ENCODE peak calls at places on chromosomes 2 and 18, in nine cellular contexts. M is progenitor cell of endocrine pancreas; U is BE2C; R is activated CD8-positive, alpha-beta T cell treated with anti-CD3 and anti-CD28 coated beads for 36 hours; Y is GM13977; S is dorsolateral prefrontal cortex; Z is upper lobe of left lung; O is MCF 10A; F is A549. T is an unnamed sample.
A peak's percentile ranks its signal among the peaks of the same experiment; 100 is the strongest.

GRCh38 chr2:16729335-16729734 is 63.7 kb upstream of the CYRIA start:
- DNase-seq in M (no peak), U (no peak), R (no peak), Y (peak; percentile 46), S (no peak), Z (no peak), O (no peak), F (no peak), T (no peak)

GRCh38 chr18:35376393-35376741 is 770 bp downstream of the ZNF396 start:
- DNase-seq in M (peak; percentile 13), U (no peak), R (peak; percentile 31), Y (peak; percentile 62), S (no peak), Z (peak; percentile 83), O (no peak), F (no peak), T (peak; percentile 20)

GRCh38 chr2:110124038-110124825 is 8.6 kb upstream of the MALL start:
- DNase-seq in M (no peak), U (no peak), R (no peak), Y (no peak), S (no peak), Z (no peak), O (no peak), F (no peak), T (no peak)

GRCh38 chr2:212448698-212449097 is 89.9 kb downstream of the ERBB4 start:
- DNase-seq in M (no peak), U (no peak), R (no peak), Y (no peak), S (no peak), Z (no peak), O (no peak), F (no peak), T (no peak)

GRCh38 chr2:9112079-9112721 is 94.4 kb upstream of the ASAP2 start:
- DNase-seq in M (no peak), U (peak; percentile 65), R (peak; percentile 3), Y (no peak), S (peak; percentile 81), Z (peak; percentile 48), O (peak; percentile 86), F (peak; percentile 54), T (no peak)

GRCh38 chr2:69947078-69947801 is 14.2 kb downstream of the ASPRV1 start:
- DNase-seq in M (no peak), U (no peak), R (no peak), Y (no peak), S (no peak), Z (no peak), O (peak; percentile 22), F (no peak), T (no peak)

GRCh38 chr2:44897406-44897805 is 44.1 kb upstream of the SIX3 start:
- DNase-seq in M (no peak), U (no peak), R (no peak), Y (no peak), S (no peak), Z (no peak), O (peak; percentile 23), F (no peak), T (no peak)

GRCh38 chr2:159744363-159744762 is 32.1 kb downstream of the MARCHF7 start:
- DNase-seq in M (no peak), U (no peak), R (no peak), Y (no peak), S (no peak), Z (no peak), O (no peak), F (no peak), T (no peak)

GRCh38 chr2:241126201-241126611 is 23.1 kb downstream of the PASK start:
- DNase-seq in M (no peak), U (no peak), R (no peak), Y (no peak), S (no peak), Z (no peak), O (no peak), F (no peak), T (no peak)

GRCh38 chr18:61334491-61334850 is 1.2 kb downstream of the CDH20 start:
- DNase-seq in M (no peak), U (no peak), R (no peak), Y (no peak), S (peak; percentile 70), Z (no peak), O (no peak), F (no peak), T (peak; percentile 19)

GRCh38 chr2:36354816-36355156 is 792 bp upstream of the CRIM1 start:
- DNase-seq in M (no peak), U (no peak), R (no peak), Y (no peak), S (no peak), Z (no peak), O (no peak), F (no peak), T (no peak)

DNA sequence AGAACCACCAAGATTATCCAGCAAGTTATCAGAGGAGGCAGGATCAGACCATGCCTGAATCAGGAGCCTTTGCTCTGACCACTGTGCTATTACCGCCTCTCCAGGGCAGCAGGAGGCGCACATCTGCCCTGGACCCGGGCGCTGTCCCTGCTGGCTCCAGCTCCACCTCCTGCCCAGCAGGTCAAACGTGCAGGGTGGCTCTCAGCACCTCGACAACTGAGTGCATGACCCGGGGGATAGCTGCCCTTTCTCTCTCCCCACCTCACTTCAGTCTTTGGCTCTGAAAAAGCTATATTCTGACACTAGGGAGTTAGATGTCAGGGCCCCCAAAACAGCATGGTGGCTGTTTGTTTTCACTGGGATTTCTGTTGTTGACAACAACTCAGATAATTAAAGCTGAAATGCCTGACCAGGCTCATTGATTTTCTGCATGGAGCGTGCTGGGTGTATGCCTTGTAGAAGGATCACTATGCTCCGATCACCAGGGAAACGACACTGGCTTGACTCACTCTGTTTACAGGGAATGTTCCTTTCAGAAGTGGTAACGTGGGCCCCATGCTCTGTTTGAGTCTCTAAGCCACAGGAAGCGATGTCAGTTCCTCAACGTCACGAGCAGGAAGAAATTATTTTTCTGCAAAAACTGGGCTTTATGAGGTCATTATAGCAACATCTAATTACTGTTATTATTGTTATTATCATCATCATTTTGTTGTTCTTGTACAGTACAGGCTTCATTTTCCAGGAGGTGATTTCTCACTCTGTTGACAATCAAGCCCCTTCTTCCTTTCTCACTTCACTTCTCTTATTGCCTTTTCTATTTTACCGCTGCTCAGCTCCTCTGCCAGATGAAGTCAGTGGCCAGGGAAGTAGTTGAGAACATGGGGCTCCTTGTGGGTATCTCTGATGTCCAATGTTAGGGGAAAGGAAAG is 125.6 kb downstream of the PLB1 start:
- DNase-seq in M (peak; percentile 44), U (no peak), R (peak; percentile 79), Y (no peak), S (peak; percentile 74), Z (peak; percentile 76), O (peak; percentile 73), F (peak; percentile 43), T (peak; percentile 38)
- TF ChIP-seq CTCF in M (peak; percentile 62), U (peak; percentile 15), R (no peak), Y (peak; percentile 42), S (no peak), Z (peak; percentile 59), O (peak; percentile 30), F (peak; percentile 54), T (no peak)

GRCh38 chr2:99445065-99445464 is 44.8 kb downstream of the REV1 start:
- DNase-seq in M (no peak), U (no peak), R (no peak), Y (no peak), S (no peak), Z (no peak), O (no peak), F (no peak), T (no peak)

GRCh38 chr2:99444222-99444621 is 45.6 kb downstream of the REV1 start:
- DNase-seq in M (no peak), U (no peak), R (no peak), Y (no peak), S (no peak), Z (no peak), O (no peak), F (no peak), T (no peak)

GRCh38 chr2:99448556-99448955 is 41.3 kb downstream of the REV1 start:
- DNase-seq in M (no peak), U (no peak), R (no peak), Y (no peak), S (no peak), Z (no peak), O (peak; percentile 84), F (no peak), T (no peak)

GRCh38 chr2:99439989-99440388 is 49.8 kb downstream of the REV1 start:
- DNase-seq in M (no peak), U (no peak), R (no peak), Y (no peak), S (no peak), Z (no peak), O (no peak), F (no peak), T (no peak)

GRCh38 chr2:99442837-99443236 is 47.0 kb downstream of the REV1 start:
- DNase-seq in M (no peak), U (no peak), R (no peak), Y (no peak), S (no peak), Z (no peak), O (peak; percentile 32), F (no peak), T (no peak)
- TF ChIP-seq CTCF in M (peak; percentile 30), U (peak; percentile 47), R (no peak), Y (no peak), S (no peak), Z (peak; percentile 20), O (no peak), F (peak; percentile 11), T (no peak)

DNA sequence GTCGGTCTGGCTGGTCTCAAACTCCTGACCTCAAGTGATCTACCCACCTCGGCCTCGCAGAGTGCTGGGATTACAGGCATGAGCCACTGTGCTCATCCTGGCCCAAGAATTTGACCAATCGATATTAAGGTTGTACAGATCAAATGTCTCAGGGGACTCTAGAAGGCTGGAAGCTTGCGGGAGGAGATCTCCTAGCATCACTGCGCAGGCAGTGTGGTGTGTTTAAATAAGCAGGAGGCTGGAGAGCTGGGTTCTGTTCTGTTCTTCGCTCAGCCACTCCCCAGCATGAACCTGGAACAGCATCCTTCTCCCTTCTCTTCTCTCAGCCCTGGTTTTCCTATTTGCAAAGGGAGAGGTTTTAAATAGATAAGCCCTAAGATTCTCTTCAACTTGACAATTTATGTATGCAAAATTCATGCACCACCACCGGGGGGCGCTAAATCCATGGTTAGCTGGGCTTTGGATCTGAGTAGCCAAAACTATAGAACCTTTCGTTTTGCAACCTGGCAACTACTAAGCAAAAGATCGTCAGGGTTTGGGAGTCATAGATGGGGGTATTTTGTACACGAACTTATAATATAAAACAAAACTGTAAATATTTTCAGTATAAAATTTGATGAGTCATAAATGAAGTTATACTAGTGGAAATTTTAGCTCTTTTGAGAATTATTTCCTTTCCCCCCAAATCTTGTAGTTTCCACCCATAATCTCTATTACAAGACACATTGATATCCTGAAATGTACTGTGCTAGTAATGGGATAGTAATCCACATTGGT is 60.6 kb downstream of the SLC16A14 start:
- DNase-seq in M (peak; percentile 48), U (peak; percentile 76), R (peak; percentile 89), Y (peak; percentile 61), S (peak; percentile 75), Z (no peak), O (peak; percentile 82), F (peak; percentile 17), T (peak; percentile 87)
- TF ChIP-seq CTCF in M (peak; percentile 76), U (peak; percentile 86), R (peak; percentile 91), Y (peak; percentile 78), S (peak; percentile 77), Z (peak; percentile 79), O (peak; percentile 84), F (peak; percentile 90), T (peak; percentile 87)

DNA sequence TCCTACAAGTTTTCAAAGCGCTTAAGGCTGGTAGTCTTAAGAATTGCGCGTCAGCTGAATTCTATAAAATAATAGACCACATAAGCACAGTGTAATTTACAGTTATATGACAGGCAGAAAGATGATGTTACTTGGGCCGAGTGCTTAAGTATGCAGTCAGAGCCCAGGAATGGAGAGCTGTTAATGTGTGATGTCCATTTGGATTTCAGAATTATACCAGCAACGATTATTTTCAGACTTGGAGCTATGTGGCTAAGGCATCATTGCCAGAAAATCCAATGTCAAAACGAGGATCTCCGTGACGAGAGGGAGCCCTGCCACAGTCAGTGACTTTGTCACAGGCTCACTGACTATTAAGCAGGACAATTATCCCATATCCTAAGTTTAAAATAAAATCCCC is 3.4 kb downstream of the KLF7 start:
- DNase-seq in M (no peak), U (no peak), R (no peak), Y (no peak), S (no peak), Z (no peak), O (no peak), F (no peak), T (no peak)
- TF ChIP-seq CTCF in M (no peak), U (no peak), R (no peak), Y (no peak), S (no peak), Z (no peak), O (no peak), F (no peak), T (no peak)

T was measured in glutamatergic neuron.